ENCODE peak calls at places on chromosomes 2 and 18, in six cellular contexts. I is fibroblast of lung, E is body of pancreas, Y is Peyer's patch, K is neural progenitor cell, L is kidney. S is an unnamed sample.
A peak's percentile ranks its signal among the peaks of the same experiment; 100 is the strongest.

GRCh38 chr2:113225505-113226259 is 51.9 kb downstream of the PSD4 start:
- DNase-seq in Y (no peak), L (peak; percentile 90), E (peak; percentile 78), I (peak; percentile 82), K (peak; percentile 87), S (no peak)

GRCh38 chr18:42275138-42275535 is 320.1 kb downstream of the PIK3C3 start:
- DNase-seq in E (no peak), L (no peak), K (peak; percentile 56), Y (no peak), I (no peak), S (no peak)

GRCh38 chr2:109324859-109325258 is 195.9 kb downstream of the SH3RF3 start:
- DNase-seq in Y (no peak), E (peak; percentile 50), L (peak; percentile 90), I (peak; percentile 97), K (no peak), S (no peak)

GRCh38 chr2:27137322-27137935 is 1.8 kb downstream of the PRR30 start:
- DNase-seq in I (no peak), K (no peak), L (peak; percentile 72), Y (no peak), E (no peak), S (no peak)

GRCh38 chr2:78890940-78891339 is 134.6 kb upstream of the REG3G start:
- DNase-seq in L (no peak), I (no peak), E (no peak), Y (no peak), K (no peak), S (no peak)

GRCh38 chr2:120791243-120791960 is 55.7 kb downstream of the GLI2 start:
- DNase-seq in I (no peak), Y (no peak), K (no peak), E (no peak), L (no peak), S (no peak)

GRCh38 chr2:134282638-134283400 is 28.9 kb downstream of the MGAT5 start:
- DNase-seq in L (no peak), I (no peak), Y (no peak), K (no peak), E (no peak), S (no peak)

GRCh38 chr2:54597153-54597827 is 126.2 kb upstream of the EML6 start:
- DNase-seq in I (peak; percentile 75), Y (no peak), E (peak; percentile 76), K (no peak), L (no peak), S (peak; percentile 77)

GRCh38 chr2:65671670-65672069 is 239.3 kb upstream of the SPRED2 start:
- DNase-seq in K (no peak), I (no peak), L (no peak), Y (no peak), E (no peak), S (no peak)

GRCh38 chr2:143787674-143788073 is 658.5 kb downstream of the ARHGAP15 start:
- DNase-seq in I (no peak), L (no peak), Y (no peak), E (no peak), K (no peak), S (no peak)

GRCh38 chr2:237564526-237565131 is 1.7 kb upstream of the PRLH start:
- DNase-seq in L (no peak), K (no peak), I (no peak), E (no peak), Y (peak; percentile 32), S (no peak)

GRCh38 chr18:59881728-59882685 is 17.8 kb upstream of the PMAIP1 start:
- DNase-seq in E (no peak), Y (peak; percentile 56), K (no peak), I (peak; percentile 82), L (no peak), S (peak; percentile 49)

GRCh38 chr18:61108706-61109105 is 224.5 kb upstream of the CDH20 start:
- DNase-seq in L (no peak), E (no peak), Y (no peak), K (no peak), I (no peak), S (no peak)

GRCh38 chr2:23536326-23536725 is 151.3 kb downstream of the KLHL29 start:
- DNase-seq in L (no peak), Y (no peak), E (no peak), K (no peak), I (no peak), S (no peak)

GRCh38 chr2:166104084-166104483 is 23.7 kb downstream of the SCN1A start:
- DNase-seq in K (no peak), E (no peak), Y (no peak), L (no peak), I (no peak), S (no peak)

GRCh38 chr2:216694201-216694825 is 1.0 kb downstream of the IGFBP5 start:
- DNase-seq in K (peak; percentile 84), E (peak; percentile 37), L (peak; percentile 84), I (peak; percentile 65), Y (no peak), S (no peak)

GRCh38 chr18:51943281-51943680 is 396.7 kb upstream of the DCC start:
- DNase-seq in I (no peak), Y (no peak), K (no peak), L (no peak), E (no peak), S (no peak)

GRCh38 chr2:96771792-96772618 is 11.3 kb downstream of the CNNM4 start:
- DNase-seq in I (no peak), L (no peak), Y (peak; percentile 60), E (peak; percentile 52), K (no peak), S (peak; percentile 81)

GRCh38 chr18:5155907-5156287 is 41.2 kb downstream of the AKAIN1 start:
- DNase-seq in Y (no peak), I (no peak), E (no peak), L (no peak), K (no peak), S (no peak)

GRCh38 chr2:240374085-240374907 is 61.2 kb upstream of the GPC1 start:
- DNase-seq in E (peak; percentile 72), I (peak; percentile 95), Y (no peak), K (no peak), L (peak; percentile 89), S (no peak)

GRCh38 chr2:238159676-238160205 is 971 bp downstream of the ERFE start:
- DNase-seq in I (no peak), E (no peak), K (no peak), L (peak; percentile 76), Y (peak; percentile 41), S (peak; percentile 27)

GRCh38 chr2:25879133-25879730 is 945 bp upstream of the ASXL2 start:
- DNase-seq in E (no peak), L (no peak), K (no peak), Y (no peak), I (peak; percentile 79), S (no peak)

GRCh38 chr18:60246606-60247005 is 126.0 kb downstream of the MC4R start:
- DNase-seq in I (no peak), Y (no peak), E (no peak), L (no peak), K (no peak), S (no peak)

GRCh38 chr18:2846638-2847340 is at the start of gene EMILIN2:
- DNase-seq in L (peak; percentile 87), E (peak; percentile 78), K (peak; percentile 70), I (peak; percentile 41), Y (peak; percentile 58), S (peak; percentile 62)

GRCh38 chr18:46497129-46497528 is 159.9 kb downstream of the LOXHD1 start:
- DNase-seq in I (peak; percentile 14), L (no peak), Y (no peak), K (peak; percentile 88), E (no peak), S (peak; percentile 54)

GRCh38 chr2:118003396-118003824 is 10.5 kb downstream of the CCDC93 start:
- DNase-seq in K (peak; percentile 79), E (peak; percentile 72), Y (no peak), I (peak; percentile 72), L (no peak), S (no peak)

GRCh38 chr2:37387143-37387835 is 42.9 kb downstream of the QPCT start:
- DNase-seq in E (no peak), L (no peak), K (no peak), I (peak; percentile 84), Y (no peak), S (no peak)

DNA sequence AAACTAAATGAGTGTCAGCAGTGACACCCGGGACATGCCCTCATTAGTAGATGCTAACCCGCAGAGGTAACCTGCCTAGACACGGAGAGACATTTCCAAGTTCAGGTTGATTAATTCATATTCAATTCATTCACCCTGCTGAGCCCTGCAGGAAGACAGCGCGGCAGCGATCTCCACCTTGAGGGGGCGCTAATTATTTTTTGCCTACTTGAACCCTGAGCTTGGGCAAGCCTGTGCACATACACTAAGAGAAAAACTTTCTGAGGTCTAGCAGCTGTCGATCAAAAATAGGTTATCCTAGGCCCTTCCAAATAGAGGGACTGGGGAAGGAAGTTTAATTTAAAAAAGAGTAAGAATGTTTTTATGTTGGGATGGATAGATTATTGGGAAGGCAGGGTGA is 1.3 kb upstream of the LYPD6 start:
- DNase-seq in K (no peak), Y (no peak), E (no peak), I (no peak), L (no peak), S (peak; percentile 32)
- TF ChIP-seq CTCF in K (peak; percentile 58), Y (peak; percentile 25), E (peak; percentile 33), I (peak; percentile 53), L (no peak), S (no peak)

GRCh38 chr2:136134126-136134525 is 16.2 kb upstream of the CXCR4 start:
- DNase-seq in L (no peak), I (no peak), E (no peak), Y (no peak), K (no peak), S (no peak)
- H3K4me1 ChIP-seq in L (peaks cover 5% of the 10 kb centered on the region), I (no peaks in the 10 kb centered on the region), E (no peaks in the 10 kb centered on the region), Y (peaks cover 16% of the 10 kb centered on the region), K (no peaks in the 10 kb centered on the region), S (no peaks in the 10 kb centered on the region)

DNA sequence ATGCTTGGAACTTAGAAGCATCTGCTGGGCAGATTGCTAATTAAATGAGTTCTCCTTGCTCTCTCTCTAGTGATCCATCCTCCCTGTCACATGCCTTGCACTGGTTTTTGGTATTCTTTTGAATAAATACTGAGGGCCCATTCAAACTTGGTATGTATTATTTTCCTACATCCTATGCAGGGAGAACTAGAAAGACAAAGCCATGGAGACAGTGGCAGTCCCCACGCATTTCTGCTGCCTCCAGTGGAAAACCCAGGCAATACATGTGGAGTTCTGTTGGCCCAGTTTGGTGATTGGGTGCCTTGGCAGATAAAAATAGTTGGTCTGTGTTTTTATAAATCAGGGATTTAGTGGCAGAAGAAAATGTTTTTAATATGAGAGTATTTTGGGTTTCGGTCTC is 68.7 kb downstream of the DIS3L2 start:
- DNase-seq in K (no peak), E (no peak), Y (no peak), I (no peak), L (no peak), S (no peak)
- TF ChIP-seq CTCF in K (peak; percentile 41), E (no peak), Y (peak; percentile 7), I (peak; percentile 18), L (peak; percentile 17), S (no peak)

GRCh38 chr2:233093721-233094120 is 33.6 kb downstream of the INPP5D start:
- DNase-seq in E (no peak), K (no peak), I (no peak), L (peak; percentile 33), Y (peak; percentile 7), S (no peak)

GRCh38 chr2:233092446-233093438 is 32.6 kb downstream of the INPP5D start:
- DNase-seq in L (peak; percentile 16), Y (peak; percentile 5), E (no peak), I (no peak), K (no peak), S (no peak)

GRCh38 chr2:233091595-233092375 is 31.6 kb downstream of the INPP5D start:
- DNase-seq in Y (peak; percentile 27), I (no peak), L (peak; percentile 32), K (no peak), E (no peak), S (no peak)

GRCh38 chr2:233096006-233096405 is 35.9 kb downstream of the INPP5D start:
- DNase-seq in E (no peak), Y (peak; percentile 8), I (no peak), L (no peak), K (no peak), S (no peak)

GRCh38 chr2:233094614-233095013 is 34.5 kb downstream of the INPP5D start:
- DNase-seq in I (no peak), K (no peak), L (no peak), E (no peak), Y (peak; percentile 7), S (no peak)
- H3K4me1 ChIP-seq in I (no peaks in the 10 kb centered on the region), K (no peaks in the 10 kb centered on the region), L (no peaks in the 10 kb centered on the region), E (no peaks in the 10 kb centered on the region), Y (peaks cover 3% of the 10 kb centered on the region), S (no peaks in the 10 kb centered on the region)

S was measured in mucosa of descending colon.